ENCODE peak calls at places on chromosomes 11 and 22, in six cellular contexts. W, P, I, S, R and C are unnamed samples.

GRCh38 chr11:75268626-75269366 is 28.2 kb downstream of the TPBGL start:
- DNase-seq in P (no peak), I (no peak), S (peak), R (no peak), W (no peak), C (no peak)

GRCh38 chr11:69000391-69000790 is 12.7 kb downstream of the MRGPRF start:
- DNase-seq in R (no peak), I (no peak), P (no peak), S (no peak), W (no peak), C (no peak)

GRCh38 chr11:116835791-116836647 is 1.4 kb downstream of the APOA1 start:
- DNase-seq in I (peak), P (peak), W (peak), R (peak), S (peak), C (peak)

GRCh38 chr11:79312591-79313267 is 128.1 kb downstream of the TENM4 start:
- DNase-seq in P (no peak), S (no peak), W (no peak), R (no peak), I (no peak), C (no peak)

GRCh38 chr22:47846206-47846605 is 1083.8 kb downstream of the TBC1D22A start:
- DNase-seq in W (no peak), S (no peak), I (no peak), R (no peak), P (no peak), C (no peak)

GRCh38 chr22:45268167-45268957 is 16.4 kb upstream of the UPK3A start:
- DNase-seq in R (no peak), P (no peak), W (no peak), I (peak), S (peak), C (no peak)

GRCh38 chr11:6387811-6388599 is 2.3 kb upstream of the SMPD1 start:
- DNase-seq in P (peak), R (no peak), W (peak), S (no peak), I (no peak), C (no peak)

GRCh38 chr11:85595285-85595884 is 31.8 kb downstream of the DLG2 start:
- DNase-seq in R (no peak), S (no peak), P (peak), I (no peak), W (peak), C (no peak)

GRCh38 chr11:102269927-102270326 is 47.4 kb upstream of the BIRC3 start:
- DNase-seq in S (no peak), R (no peak), W (peak), P (peak), I (no peak), C (no peak)

GRCh38 chr11:342328-342727 is 21.7 kb upstream of the IFITM3 start:
- DNase-seq in S (no peak), P (no peak), W (no peak), I (no peak), R (no peak), C (no peak)

GRCh38 chr22:42277988-42278776 is 7.7 kb upstream of the TCF20 start:
- DNase-seq in W (no peak), P (peak), I (no peak), S (no peak), R (no peak), C (no peak)